ENCODE peak calls at places on chromosome X, in six cellular contexts. Z is mesendoderm, V is neuronal stem cell, O is IMR-90, Q is mesenchymal stem cell, S is H1. H is an unnamed sample.

GRCh38 chrX:45756562-45756961 is 555.9 kb upstream of the DIPK2B start:
- DNase-seq in Z (no peak), V (no peak), O (no peak), Q (peak; percentile 72), S (no peak), H (no peak)

GRCh38 chrX:122475306-122475705 is 708.8 kb upstream of the GRIA3 start:
- DNase-seq in Z (no peak), V (no peak), O (no peak), Q (no peak), S (no peak), H (no peak)

GRCh38 chrX:22041931-22042530 is 9.9 kb downstream of the PHEX start:
- DNase-seq in Z (no peak), V (no peak), O (no peak), Q (no peak), S (no peak), H (peak; percentile 14)

GRCh38 chrX:140775211-140775610 is 65.7 kb downstream of the LINC00632 start:
- DNase-seq in Z (no peak), V (no peak), O (no peak), Q (no peak), S (no peak), H (no peak)

GRCh38 chrX:42602566-42602965 is 175.4 kb downstream of the PPP1R2C start:
- DNase-seq in Z (peak; percentile 72), V (no peak), O (no peak), Q (no peak), S (no peak), H (no peak)

GRCh38 chrX:38768079-38768478 is 33.2 kb upstream of the MID1IP1 start:
- DNase-seq in Z (no peak), V (no peak), O (peak; percentile 33), Q (peak; percentile 24), S (no peak), H (peak; percentile 3)

GRCh38 chrX:46561931-46562721 is 11.4 kb upstream of the CHST7 start:
- DNase-seq in Z (no peak), V (no peak), O (no peak), Q (no peak), S (no peak), H (peak; percentile 6)

GRCh38 chrX:30635630-30636029 is 17.6 kb upstream of the GK start:
- DNase-seq in Z (no peak), V (no peak), O (peak; percentile 32), Q (no peak), S (no peak), H (no peak)

GRCh38 chrX:155069414-155069813 is 1.5 kb downstream of the CMC4 start:
- DNase-seq in Z (no peak), V (no peak), O (no peak), Q (no peak), S (no peak), H (no peak)

GRCh38 chrX:155070975-155071693 is at the start of the genes BRCC3, CMC4 and MTCP1:
- DNase-seq in Z (peak; percentile 86), V (peak; percentile 60), O (peak; percentile 79), Q (peak; percentile 79), S (peak; percentile 69), H (peak; percentile 83)

GRCh38 chrX:155070663-155070974 is 317 bp downstream of the CMC4 start:
- DNase-seq in Z (no peak), V (no peak), O (no peak), Q (no peak), S (no peak), H (no peak)

GRCh38 chrX:155070038-155070437 is 898 bp downstream of the CMC4 start:
- DNase-seq in Z (no peak), V (no peak), O (no peak), Q (no peak), S (no peak), H (no peak)

GRCh38 chrX:155068165-155068564 is 2.8 kb downstream of the CMC4 start:
- DNase-seq in Z (no peak), V (no peak), O (peak; percentile 70), Q (peak; percentile 72), S (no peak), H (peak; percentile 33)
- H3K4me3 ChIP-seq in Z (no peak overlapping the region), V (no peak overlapping the region), O (no peak overlapping the region), Q (no peak overlapping the region), S (no peak overlapping the region), H (no peak overlapping the region)

GRCh38 chrX:23435575-23435974 is 100.9 kb downstream of the PTCHD1 start:
- DNase-seq in Z (no peak), V (no peak), O (no peak), Q (no peak), S (no peak), H (no peak)

GRCh38 chrX:23435108-23435507 is 100.5 kb downstream of the PTCHD1 start:
- DNase-seq in Z (peak; percentile 1), V (no peak), O (no peak), Q (no peak), S (no peak), H (no peak)

GRCh38 chrX:23434356-23434884 is 99.8 kb downstream of the PTCHD1 start:
- DNase-seq in Z (no peak), V (no peak), O (peak; percentile 2), Q (peak; percentile 1), S (no peak), H (no peak)

GRCh38 chrX:23436875-23437274 is 102.2 kb downstream of the PTCHD1 start:
- DNase-seq in Z (peak; percentile 88), V (no peak), O (no peak), Q (no peak), S (peak; percentile 44), H (no peak)
- H3K27ac ChIP-seq in Z (no peak overlapping the region), V (no peak overlapping the region), O (no peak overlapping the region), Q (no peak overlapping the region), S (no peak overlapping the region), H (no peak overlapping the region)

GRCh38 chrX:100587846-100588245 is 3.1 kb downstream of the TNMD start:
- DNase-seq in Z (no peak), V (no peak), O (no peak), Q (no peak), S (no peak), H (no peak)
- H3K18ac ChIP-seq in Z (no peak overlapping the region), V (no peak overlapping the region), O (no peak overlapping the region), Q (no peak overlapping the region), S (no peak overlapping the region), H (no peak overlapping the region)

DNA sequence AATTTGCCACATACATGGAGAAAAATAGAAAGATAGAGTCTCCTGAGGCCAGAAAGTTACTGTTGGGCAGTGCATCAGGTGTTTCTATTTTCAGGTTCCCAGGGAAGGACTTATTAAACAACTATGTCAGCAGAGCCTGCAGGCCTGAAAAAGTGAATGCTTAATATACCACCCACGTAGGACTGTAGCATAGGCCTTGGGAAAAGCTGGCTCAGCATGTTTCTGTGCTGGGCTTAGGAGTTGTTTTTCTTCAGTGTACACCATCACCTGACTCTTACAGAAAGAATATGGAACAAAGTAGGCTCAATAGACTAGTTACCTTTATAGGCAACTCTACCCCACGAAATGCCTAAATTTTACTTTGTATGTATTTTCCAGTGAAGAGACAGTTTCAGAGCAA is 1385.9 kb downstream of the FAM133A start:
- DNase-seq in Z (no peak), V (no peak), O (no peak), Q (no peak), S (no peak), H (no peak)
- H3K4me3 ChIP-seq in Z (no peak overlapping the region), V (no peak overlapping the region), O (no peak overlapping the region), Q (no peak overlapping the region), S (no peak overlapping the region), H (no peak overlapping the region)

DNA sequence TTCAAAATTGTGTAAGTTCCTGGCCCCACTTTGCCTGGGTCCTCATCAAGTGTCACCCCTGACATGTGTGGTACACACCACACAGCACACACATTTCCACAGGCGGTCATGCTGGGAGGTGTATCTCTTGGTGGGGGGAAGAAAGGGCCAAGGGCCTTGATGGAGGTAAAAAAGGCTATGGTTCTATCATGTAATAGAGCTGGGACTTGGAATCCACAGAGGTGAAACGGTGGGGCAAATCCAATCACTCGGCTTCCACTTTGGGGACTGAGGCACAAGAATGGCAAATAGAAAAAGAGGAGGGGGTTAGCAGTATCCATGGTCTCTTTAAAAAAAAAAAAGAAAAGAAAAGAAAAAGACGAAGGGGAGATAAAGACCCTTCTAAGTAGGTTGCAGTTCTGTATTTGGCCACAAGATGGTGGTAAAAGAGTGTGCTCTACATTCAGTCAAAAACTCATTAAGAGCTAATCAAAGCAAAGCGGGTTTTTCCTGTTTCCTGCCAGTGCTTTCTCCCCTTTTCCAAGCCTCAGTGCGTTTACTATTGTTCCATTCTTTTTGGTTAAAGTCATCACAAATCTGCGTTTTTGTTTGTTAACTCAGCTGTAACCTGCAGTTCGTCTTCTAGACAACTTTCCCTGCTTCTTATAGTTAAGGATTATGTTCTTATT is 37.0 kb upstream of the ATP6AP2 start:
- DNase-seq in Z (peak; percentile 81), V (peak; percentile 70), O (peak; percentile 71), Q (peak; percentile 68), S (no peak), H (peak; percentile 93)
- H3K27ac ChIP-seq in Z (no peak overlapping the region), V (no peak overlapping the region), O (no peak overlapping the region), Q (peak overlapping the region; percentile 78), S (no peak overlapping the region), H (peak overlapping the region; percentile 62)

DNA sequence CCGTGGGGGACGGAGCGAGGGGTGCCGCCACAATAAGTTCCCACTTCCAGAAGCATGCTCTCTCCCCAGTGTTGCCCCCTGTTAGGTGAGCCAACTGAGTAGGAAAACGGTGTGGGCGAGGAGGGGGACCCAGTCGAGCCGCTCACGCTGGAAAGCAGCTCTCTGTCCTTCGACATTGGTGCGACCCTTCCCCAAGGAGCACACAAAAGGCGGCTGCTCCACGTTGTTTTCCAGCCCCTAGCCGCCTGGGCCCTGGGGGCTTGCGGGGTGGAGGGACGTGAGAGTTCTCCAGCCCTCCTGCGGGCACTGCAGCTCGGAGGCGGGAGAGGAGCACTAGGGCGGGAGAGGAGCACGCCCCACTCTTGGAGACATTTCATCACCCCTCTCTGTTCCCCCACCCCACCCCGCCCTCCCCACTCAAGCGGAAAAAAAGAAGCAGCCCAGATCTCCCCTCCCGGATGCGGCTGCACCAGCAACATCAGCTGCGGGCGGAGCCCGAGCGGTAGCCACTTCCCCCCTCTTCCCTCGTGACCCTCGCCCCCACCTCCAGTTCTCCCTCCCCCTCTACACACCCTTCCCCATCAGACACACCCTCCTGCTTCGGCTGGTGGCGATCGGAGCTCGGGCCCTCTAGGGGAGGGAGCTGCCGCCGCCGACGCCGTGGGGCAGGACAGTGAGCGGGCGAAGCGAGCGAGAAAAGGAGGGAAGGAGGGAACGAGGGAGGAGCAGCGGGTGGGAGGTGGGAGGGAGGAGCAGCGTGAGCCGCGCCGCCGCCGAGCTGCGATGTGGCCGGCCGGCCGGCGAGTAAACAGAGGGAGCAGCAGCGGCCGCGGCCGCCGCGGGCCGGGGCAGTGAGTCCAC is at the start of gene DOCK11:
- DNase-seq in Z (peak; percentile 86), V (peak; percentile 79), O (peak; percentile 76), Q (peak; percentile 86), S (peak; percentile 61), H (peak; percentile 67)
- H3K18ac ChIP-seq in Z (no peak within 1 kb of the TSS), V (peak within 1 kb of the TSS; percentile 90), O (peak within 1 kb of the TSS; percentile 88), Q (peak within 1 kb of the TSS; percentile 83), S (peak within 1 kb of the TSS; percentile 78), H (peak within 1 kb of the TSS; percentile 40)

H was measured in trophoblast cell.